ENCODE peak calls at places on chromosomes 6 and 20, in six cellular contexts. Y is activated naive CD4-positive, alpha-beta T cell; W is cardiac muscle cell; U is HCEC 1CT; V is A172; P is T-helper 2 cell. B is an unnamed sample.

GRCh38 chr20:22408521-22409402 is 175.6 kb downstream of the FOXA2 start:
- DNase-seq in Y (no peak), W (no peak), U (no peak), V (no peak), P (no peak), B (no peak)

GRCh38 chr6:13813621-13814175 is 659 bp downstream of the MCUR1 start:
- DNase-seq in Y (peak; percentile 33), W (peak; percentile 94), U (peak; percentile 53), V (peak; percentile 48), P (no peak), B (no peak)

GRCh38 chr6:55108469-55109130 is 65.7 kb upstream of the HCRTR2 start:
- DNase-seq in Y (no peak), W (no peak), U (no peak), V (no peak), P (no peak), B (no peak)

GRCh38 chr6:30219244-30219643 is 6.0 kb upstream of the TRIM26 start:
- DNase-seq in Y (no peak), W (peak; percentile 52), U (peak; percentile 46), V (peak; percentile 48), P (no peak), B (no peak)

GRCh38 chr6:157814883-157815282 is 8.2 kb upstream of the SNX9 start:
- DNase-seq in Y (no peak), W (no peak), U (no peak), V (no peak), P (no peak), B (no peak)

GRCh38 chr6:43724914-43725642 is 37.5 kb upstream of the MRPS18A start:
- DNase-seq in Y (peak; percentile 32), W (no peak), U (peak; percentile 67), V (peak; percentile 82), P (no peak), B (no peak)

GRCh38 chr6:83463886-83464285 is 33.0 kb upstream of the ME1 start:
- DNase-seq in Y (no peak), W (no peak), U (peak; percentile 51), V (no peak), P (no peak), B (no peak)

GRCh38 chr20:37319120-37319717 is 26.7 kb upstream of the SRC start:
- DNase-seq in Y (no peak), W (no peak), U (no peak), V (peak; percentile 26), P (no peak), B (no peak)

GRCh38 chr6:40295251-40295949 is 291.8 kb downstream of the LRFN2 start:
- DNase-seq in Y (no peak), W (no peak), U (no peak), V (no peak), P (no peak), B (no peak)

B was measured in cortex of kidney.